ENCODE peak calls at places on chromosome 11, in ten cellular contexts. N is endothelial cell, Z is testis, I is kidney, T is GM10248, H is SK-MEL-5, K is HT-29, A is neural crest cell, B is stromal cell of bone marrow, F is brain pericyte. X is an unnamed sample.

GRCh38 chr11:69914286-69915150 is 95.3 kb upstream of the FGF3 start:
- DNase-seq in H (no peak), I (peak), Z (no peak), N (no peak), B (no peak), F (no peak), T (no peak), K (peak), A (no peak), X (no peak)

GRCh38 chr11:47178737-47179654 is 2.3 kb upstream of the ARFGAP2 start:
- DNase-seq in I (no peak), A (no peak), H (no peak), T (no peak), Z (no peak), B (no peak), F (no peak), K (no peak), N (no peak), X (no peak)

GRCh38 chr11:34157163-34157562 is 51.7 kb downstream of the NAT10 start:
- DNase-seq in H (no peak), K (no peak), I (no peak), N (no peak), F (no peak), B (no peak), Z (no peak), T (no peak), A (no peak), X (peak)

GRCh38 chr11:66289548-66290331 is 797 bp upstream of the YIF1A start:
- DNase-seq in N (peak), H (no peak), T (peak), I (no peak), K (no peak), Z (peak), B (peak), F (no peak), A (peak), X (peak)

GRCh38 chr11:103499710-103500340 is 390.6 kb downstream of the DYNC2H1 start:
- DNase-seq in F (no peak), Z (no peak), H (no peak), K (no peak), I (no peak), A (no peak), N (no peak), T (no peak), B (no peak), X (no peak)

GRCh38 chr11:96186806-96187205 is 156.2 kb downstream of the MAML2 start:
- DNase-seq in Z (no peak), B (no peak), H (no peak), N (no peak), I (no peak), K (no peak), A (no peak), F (no peak), T (no peak), X (no peak)

GRCh38 chr11:60915250-60915914 is 1.4 kb downstream of the TMEM109 start:
- DNase-seq in A (no peak), T (peak), Z (peak), K (peak), H (peak), F (no peak), B (peak), N (peak), I (peak), X (peak)

GRCh38 chr11:30786392-30787120 is 200.4 kb upstream of the MPPED2 start:
- DNase-seq in I (no peak), F (no peak), T (no peak), B (peak), N (no peak), A (no peak), H (no peak), K (peak), Z (no peak), X (no peak)

GRCh38 chr11:120025606-120026335 is 112.1 kb downstream of the TRIM29 start:
- DNase-seq in T (no peak), N (no peak), B (no peak), Z (no peak), H (no peak), A (no peak), F (no peak), K (no peak), I (no peak), X (no peak)

GRCh38 chr11:569273-569885 is 6.9 kb upstream of the PHRF1 start:
- DNase-seq in Z (no peak), I (peak), A (no peak), T (no peak), N (no peak), B (no peak), H (no peak), F (no peak), K (no peak), X (no peak)

GRCh38 chr11:73965076-73965763 is 14.4 kb downstream of the DNAJB13 start:
- DNase-seq in I (no peak), H (peak), B (no peak), A (no peak), F (no peak), K (no peak), T (no peak), Z (no peak), N (no peak), X (no peak)

GRCh38 chr11:134360050-134360835 is 28.5 kb downstream of the GLB1L2 start:
- DNase-seq in T (peak), B (peak), A (peak), F (no peak), I (peak), K (peak), N (peak), H (peak), Z (peak), X (peak)

GRCh38 chr11:34052608-34053160 is 1.2 kb downstream of the CAPRIN1 start:
- DNase-seq in A (peak), K (peak), Z (peak), H (peak), B (no peak), I (no peak), N (peak), F (no peak), T (no peak), X (peak)

GRCh38 chr11:131652231-131652630 is 281.8 kb downstream of the NTM start:
- DNase-seq in T (no peak), K (no peak), H (no peak), Z (no peak), F (no peak), A (no peak), N (no peak), I (no peak), B (no peak), X (no peak)

GRCh38 chr11:116312560-116313340 is 460.0 kb downstream of the BUD13 start:
- DNase-seq in T (no peak), Z (peak), H (peak), B (peak), N (no peak), A (no peak), I (peak), K (peak), F (no peak), X (peak)

GRCh38 chr11:56816259-56816658 is 67.8 kb upstream of the OR9G4 start:
- DNase-seq in Z (no peak), A (no peak), F (no peak), N (no peak), K (no peak), T (no peak), H (peak), I (no peak), B (no peak), X (no peak)

GRCh38 chr11:13869404-13869886 is 93.1 kb upstream of the SPON1 start:
- DNase-seq in H (no peak), Z (no peak), B (no peak), T (no peak), K (no peak), A (no peak), F (no peak), I (no peak), N (no peak), X (no peak)

GRCh38 chr11:69691449-69691848 is 12.4 kb downstream of the FGF19 start:
- DNase-seq in B (no peak), N (no peak), I (no peak), Z (no peak), K (no peak), A (no peak), T (no peak), F (no peak), H (no peak), X (no peak)

GRCh38 chr11:61071208-61071681 is 31.0 kb upstream of the CD5 start:
- DNase-seq in N (no peak), Z (no peak), I (no peak), T (peak), K (no peak), A (no peak), F (no peak), B (no peak), H (no peak), X (no peak)

GRCh38 chr11:8207080-8208000 is 38.5 kb upstream of the RIC3 start:
- DNase-seq in Z (no peak), N (no peak), B (no peak), A (no peak), T (no peak), H (no peak), I (no peak), K (no peak), F (no peak), X (peak)

GRCh38 chr11:44005076-44005800 is 42.5 kb upstream of the ACCSL start:
- DNase-seq in N (no peak), Z (peak), T (no peak), B (no peak), H (no peak), I (peak), A (peak), F (no peak), K (no peak), X (peak)

GRCh38 chr11:13486926-13487660 is 8.7 kb downstream of the PTH start:
- DNase-seq in N (peak), F (no peak), K (no peak), B (no peak), A (peak), H (peak), I (peak), T (no peak), Z (peak), X (peak)

GRCh38 chr11:21225860-21226259 is 556.5 kb downstream of the NELL1 start:
- DNase-seq in T (no peak), K (no peak), Z (no peak), I (no peak), F (no peak), B (no peak), A (no peak), N (no peak), H (no peak), X (no peak)

GRCh38 chr11:8018742-8019631 is 31.9 kb downstream of the EIF3F start:
- DNase-seq in Z (peak), I (peak), K (no peak), F (no peak), A (peak), N (peak), T (peak), B (peak), H (no peak), X (peak)

GRCh38 chr11:31903225-31904074 is 92.3 kb upstream of the PAX6 start:
- DNase-seq in B (no peak), A (no peak), F (no peak), H (peak), Z (no peak), N (no peak), K (no peak), I (no peak), T (no peak), X (no peak)

GRCh38 chr11:12125609-12126149 is 15.3 kb downstream of the MICAL2 start:
- DNase-seq in N (no peak), A (no peak), H (no peak), I (no peak), F (no peak), T (no peak), B (no peak), Z (no peak), K (peak), X (no peak)

GRCh38 chr11:27696961-27697360 is 3.3 kb downstream of the BDNF start:
- DNase-seq in T (no peak), B (no peak), Z (no peak), K (no peak), I (no peak), N (no peak), F (no peak), H (no peak), A (no peak), X (no peak)

GRCh38 chr11:66119348-66120133 is 49.5 kb downstream of the PACS1 start:
- DNase-seq in F (peak), T (no peak), B (no peak), I (no peak), H (peak), N (no peak), Z (peak), K (peak), A (no peak), X (peak)

GRCh38 chr11:60891103-60891741 is 15.2 kb downstream of the PRPF19 start:
- DNase-seq in K (no peak), A (no peak), H (no peak), B (no peak), Z (peak), F (no peak), N (no peak), I (no peak), T (no peak), X (peak)

GRCh38 chr11:115941481-115941993 is 437.3 kb upstream of the CADM1 start:
- DNase-seq in B (peak), K (peak), H (peak), T (no peak), I (peak), Z (peak), N (no peak), F (peak), A (no peak), X (peak)

GRCh38 chr11:108431370-108431769 is 36.0 kb downstream of the C11orf65 start:
- DNase-seq in T (no peak), H (no peak), I (no peak), Z (no peak), A (no peak), F (no peak), B (no peak), K (no peak), N (no peak), X (no peak)

X was measured in adrenal gland.